ENCODE peak calls at places on chromosomes 2 and 18, in nine cellular contexts. I is AG10803, M is fibroblast of pulmonary artery, D is A549, P is IMR-90, R is pancreas, A is foreskin fibroblast, V is left lung, T is GM12878. Y is an unnamed sample.

GRCh38 chr2:135030826-135031225 is 16.4 kb downstream of the MAP3K19 start:
- DNase-seq in I (peak), D (no peak), V (no peak), R (no peak), A (peak), P (peak), T (no peak), M (peak), Y (peak)

GRCh38 chr2:27765621-27766286 is 5.8 kb upstream of the MRPL33 start:
- DNase-seq in T (no peak), V (peak), R (peak), M (peak), I (peak), A (peak), P (no peak), D (no peak), Y (no peak)

GRCh38 chr2:73984203-73984921 is at the start of gene TET3:
- DNase-seq in R (peak), A (peak), D (no peak), T (no peak), M (no peak), P (no peak), I (no peak), V (peak), Y (no peak)

GRCh38 chr2:201777043-201777442 is 3.7 kb downstream of the ALS2 start:
- DNase-seq in R (no peak), M (no peak), V (no peak), A (no peak), I (peak), D (no peak), P (peak), T (no peak), Y (no peak)

GRCh38 chr18:63951302-63951705 is 2.2 kb downstream of the HMSD start:
- DNase-seq in R (no peak), T (no peak), P (peak), V (no peak), M (no peak), D (no peak), A (peak), I (peak), Y (peak)

GRCh38 chr2:44549099-44549471 is 187.3 kb downstream of the CAMKMT start:
- DNase-seq in T (no peak), V (no peak), M (peak), R (no peak), P (peak), D (peak), A (peak), I (peak), Y (peak)

GRCh38 chr2:215505044-215505786 is 69.3 kb upstream of the FN1 start:
- DNase-seq in V (no peak), M (peak), I (peak), T (no peak), A (peak), P (peak), D (no peak), R (no peak), Y (peak)

GRCh38 chr2:231666171-231667095 is 41.9 kb upstream of the PTMA start:
- DNase-seq in D (peak), V (peak), P (peak), A (peak), M (peak), R (peak), I (peak), T (peak), Y (peak)

GRCh38 chr18:63216911-63217311 is 102.7 kb downstream of the BCL2 start:
- DNase-seq in T (no peak), M (no peak), I (no peak), D (no peak), P (no peak), V (no peak), A (no peak), R (no peak), Y (no peak)

GRCh38 chr2:42998721-42999120 is 206.3 kb upstream of the HAAO start:
- DNase-seq in P (no peak), I (no peak), A (no peak), T (no peak), D (no peak), R (no peak), M (no peak), V (no peak), Y (no peak)

GRCh38 chr2:237923507-237924163 is 43.2 kb upstream of the UBE2F start:
- DNase-seq in I (peak), D (peak), T (no peak), R (peak), A (peak), P (peak), V (peak), M (peak), Y (peak)

GRCh38 chr2:64696631-64697030 is 42.9 kb upstream of the SERTAD2 start:
- DNase-seq in T (no peak), D (no peak), R (no peak), I (no peak), M (no peak), A (no peak), V (no peak), P (no peak), Y (no peak)

GRCh38 chr2:128375454-128375853 is 56.8 kb upstream of the HS6ST1 start:
- DNase-seq in A (peak), V (no peak), I (peak), R (no peak), T (no peak), M (no peak), P (no peak), D (no peak), Y (no peak)

GRCh38 chr2:226639550-226639949 is 160.1 kb downstream of the IRS1 start:
- DNase-seq in T (no peak), P (no peak), R (no peak), D (no peak), A (no peak), V (no peak), I (no peak), M (no peak), Y (no peak)

GRCh38 chr2:58428286-58428552 is 187.1 kb upstream of the FANCL start:
- DNase-seq in R (peak), A (peak), V (no peak), I (no peak), T (no peak), D (peak), M (peak), P (no peak), Y (no peak)

GRCh38 chr2:1866402-1867091 is 122.2 kb upstream of the PXDN start:
- DNase-seq in A (no peak), R (no peak), I (no peak), T (no peak), D (no peak), V (no peak), M (no peak), P (no peak), Y (no peak)

GRCh38 chr2:1869987-1870386 is 125.7 kb upstream of the PXDN start:
- DNase-seq in D (no peak), T (no peak), V (no peak), P (no peak), I (no peak), R (no peak), M (no peak), A (no peak), Y (peak)

GRCh38 chr2:1869248-1869647 is 124.9 kb upstream of the PXDN start:
- DNase-seq in R (no peak), T (no peak), A (no peak), M (no peak), V (no peak), P (no peak), I (no peak), D (no peak), Y (no peak)

GRCh38 chr2:1867141-1867540 is 122.8 kb upstream of the PXDN start:
- DNase-seq in D (no peak), V (no peak), I (no peak), P (no peak), T (no peak), M (no peak), R (no peak), A (no peak), Y (no peak)

DNA sequence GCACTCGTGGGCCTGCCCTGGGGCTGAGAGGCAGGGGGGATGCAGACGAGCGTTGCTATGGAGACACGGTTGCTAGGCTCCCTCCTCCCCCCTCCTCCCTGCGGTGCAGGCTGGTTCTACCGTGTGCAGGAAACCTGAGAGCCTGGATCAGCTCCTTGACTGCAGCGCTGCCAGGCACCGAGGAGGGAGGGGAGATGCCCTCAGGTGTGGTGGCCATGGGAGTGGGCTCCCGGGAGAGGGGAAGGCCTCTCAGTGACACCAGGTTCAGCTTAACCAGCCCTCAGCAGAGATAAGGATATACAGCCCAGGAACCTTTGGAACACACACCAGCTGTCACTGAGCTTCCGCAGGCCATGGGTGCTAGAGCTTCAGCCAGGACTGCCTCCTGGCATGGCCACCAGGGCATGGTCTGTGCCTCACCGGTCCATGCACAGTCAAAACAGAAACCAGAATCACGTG is 124.4 kb upstream of the PXDN start:
- DNase-seq in T (no peak), I (no peak), D (no peak), R (no peak), V (no peak), M (no peak), A (no peak), P (no peak), Y (no peak)
- TF ChIP-seq CTCF in T (no peak), I (no peak), D (no peak), R (no peak), V (no peak), M (no peak), A (no peak), P (no peak), Y (no peak)

GRCh38 chr2:172931923-172932520 is 143.6 kb upstream of the MAP3K20 start:
- DNase-seq in D (peak), T (no peak), A (peak), M (peak), P (peak), V (peak), R (peak), I (peak), Y (peak)
- H3K4me3 ChIP-seq in D (no peak), T (no peak), A (no peak), M (no peak), P (no peak), V (no peak), R (no peak), I (no peak), Y (no peak)

GRCh38 chr2:38160517-38160916 is 84.6 kb upstream of the CYP1B1 start:
- DNase-seq in T (no peak), A (no peak), R (no peak), I (no peak), P (no peak), V (no peak), M (no peak), D (no peak), Y (no peak)
- TF ChIP-seq CTCF in T (no peak), A (no peak), R (no peak), I (no peak), P (no peak), V (no peak), M (no peak), D (no peak), Y (no peak)

DNA sequence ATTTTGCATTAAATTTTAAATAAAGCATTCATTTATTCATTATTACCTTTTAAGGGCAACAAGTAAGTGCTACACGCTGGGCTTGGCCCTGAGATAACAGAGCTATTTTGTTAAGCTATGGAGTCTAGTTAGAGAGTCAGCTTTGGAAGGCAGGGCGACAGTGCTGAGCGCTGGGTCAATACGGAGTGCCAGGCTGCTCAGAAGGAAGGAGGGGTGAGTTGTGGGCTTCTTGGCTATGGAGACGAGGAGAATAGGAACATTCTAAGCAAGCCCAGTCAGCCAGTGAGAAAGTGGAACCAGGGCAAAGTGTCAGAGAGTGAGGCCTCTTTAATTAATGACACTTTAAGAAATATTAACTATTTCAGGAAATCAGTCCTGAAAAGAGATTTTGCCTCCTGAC is 288.4 kb downstream of the LRRTM1 start:
- DNase-seq in V (no peak), T (no peak), P (no peak), D (no peak), I (no peak), A (no peak), R (no peak), M (no peak), Y (no peak)
- H3K4me3 ChIP-seq in V (no peak), T (no peak), P (no peak), D (no peak), I (no peak), A (no peak), R (no peak), M (no peak), Y (no peak)

DNA sequence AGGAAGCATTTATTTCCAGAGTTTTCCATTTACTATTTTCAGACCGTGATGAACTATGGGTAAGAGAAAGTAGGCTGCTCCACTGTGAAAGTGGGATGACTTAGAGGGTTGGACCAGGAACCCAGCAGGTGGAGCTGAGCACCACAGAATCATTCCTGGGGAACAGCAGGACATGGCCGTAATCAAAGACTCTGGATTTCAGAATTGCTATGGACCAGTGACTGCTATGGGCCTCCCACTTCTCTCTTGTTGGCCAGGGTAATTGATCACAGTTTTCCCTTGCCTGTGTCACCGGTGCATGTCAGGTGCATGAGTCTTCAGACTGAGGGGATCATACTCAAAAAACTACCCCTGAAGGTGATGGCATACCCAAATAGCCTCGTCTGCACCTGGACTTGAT is 90.6 kb upstream of the GPC1 start:
- DNase-seq in M (no peak), A (no peak), I (peak), T (no peak), D (no peak), P (no peak), V (no peak), R (no peak), Y (no peak)
- TF ChIP-seq CTCF in M (no peak), A (no peak), I (no peak), T (no peak), D (no peak), P (peak), V (no peak), R (no peak), Y (no peak)

GRCh38 chr2:38747007-38747424 is 4.1 kb downstream of the SRSF7 start:
- DNase-seq in I (no peak), A (no peak), M (no peak), D (no peak), R (no peak), T (no peak), P (no peak), V (no peak), Y (no peak)

GRCh38 chr2:38750011-38750792 is 959 bp downstream of the SRSF7 start:
- DNase-seq in R (peak), M (peak), I (peak), P (peak), V (peak), D (no peak), A (peak), T (no peak), Y (peak)

GRCh38 chr2:38747819-38748218 is 3.3 kb downstream of the SRSF7 start:
- DNase-seq in D (no peak), R (no peak), M (no peak), I (no peak), V (no peak), T (no peak), P (no peak), A (no peak), Y (no peak)

GRCh38 chr2:38748857-38749804 is 2.0 kb downstream of the SRSF7 start:
- DNase-seq in I (no peak), M (no peak), T (no peak), P (no peak), R (no peak), A (no peak), V (no peak), D (no peak), Y (no peak)

GRCh38 chr2:38748391-38748790 is 2.8 kb downstream of the SRSF7 start:
- DNase-seq in D (no peak), M (no peak), T (no peak), P (no peak), I (no peak), R (no peak), V (no peak), A (no peak), Y (no peak)
- H3K4me3 ChIP-seq in D (peak), M (no peak), T (peak), P (no peak), I (no peak), R (no peak), V (no peak), A (no peak), Y (no peak)

GRCh38 chr2:230360028-230360427 is 33.0 kb downstream of the SP140L start:
- DNase-seq in I (no peak), R (no peak), M (no peak), T (no peak), P (no peak), D (no peak), A (no peak), V (no peak), Y (no peak)
- TF ChIP-seq CTCF in I (no peak), R (no peak), M (no peak), T (no peak), P (no peak), D (no peak), A (no peak), V (no peak), Y (no peak)

Y was measured in astrocyte of the spinal cord.